ENCODE peak calls at places on chromosomes 16 and 17, in seven cellular contexts. G is effector CD4-positive, alpha-beta T cell; F is GM12865; D is uterus; Q is A549; I is lung microvascular endothelial cell; T is NCI-H774. B is an unnamed sample.
A peak's percentile ranks its signal among the peaks of the same experiment; 100 is the strongest.

GRCh38 chr17:44829558-44830358 is at the start of gene GJC1:
- DNase-seq in T (peak; percentile 4), F (peak; percentile 32), G (no peak), D (peak; percentile 50), I (peak; percentile 47), Q (peak; percentile 49), B (no peak)

GRCh38 chr16:2520784-2521577 is 810 bp downstream of the AMDHD2 start:
- DNase-seq in G (peak; percentile 58), Q (no peak), I (no peak), F (peak; percentile 62), D (peak; percentile 21), T (no peak), B (no peak)

GRCh38 chr16:66359811-66360608 is 6.5 kb upstream of the CDH5 start:
- DNase-seq in D (no peak), F (no peak), I (peak; percentile 96), Q (no peak), T (no peak), G (no peak), B (no peak)

GRCh38 chr17:15896277-15896676 is 48.7 kb upstream of the ADORA2B start:
- DNase-seq in Q (no peak), T (no peak), G (no peak), D (no peak), I (no peak), F (no peak), B (no peak)

GRCh38 chr17:16419074-16419928 is 3.9 kb downstream of the TRPV2 start:
- DNase-seq in T (no peak), F (peak; percentile 84), D (no peak), G (peak; percentile 40), Q (peak; percentile 84), I (peak; percentile 89), B (no peak)

GRCh38 chr17:26962255-26963162 is 331.4 kb upstream of the WSB1 start:
- DNase-seq in D (no peak), F (no peak), T (no peak), Q (no peak), G (no peak), I (no peak), B (no peak)

GRCh38 chr16:997440-998051 is 16.0 kb downstream of the SOX8 start:
- DNase-seq in F (no peak), I (peak; percentile 67), Q (peak; percentile 72), G (peak; percentile 41), D (no peak), T (no peak), B (no peak)

GRCh38 chr16:62137991-62138390 is 101.8 kb upstream of the CDH8 start:
- DNase-seq in Q (no peak), T (no peak), I (no peak), F (no peak), G (no peak), D (no peak), B (no peak)

GRCh38 chr17:40564883-40565744 is at the start of gene CCR7:
- DNase-seq in G (peak; percentile 85), D (no peak), Q (no peak), I (no peak), T (no peak), F (peak; percentile 86), B (no peak)

GRCh38 chr17:75181608-75182318 is 996 bp downstream of the SUMO2 start:
- DNase-seq in I (peak; percentile 26), F (peak; percentile 48), G (peak; percentile 33), D (no peak), Q (no peak), T (peak; percentile 18), B (no peak)

GRCh38 chr17:75552847-75553552 is 27.5 kb downstream of the LLGL2 start:
- DNase-seq in I (no peak), F (no peak), G (no peak), T (no peak), Q (no peak), D (no peak), B (no peak)

GRCh38 chr16:13923703-13924298 is 3.8 kb downstream of the ERCC4 start:
- DNase-seq in G (no peak), F (peak; percentile 66), Q (peak; percentile 36), D (no peak), I (peak; percentile 70), T (peak; percentile 24), B (no peak)

GRCh38 chr17:10772425-10773380 is 31.2 kb downstream of the TMEM238L start:
- DNase-seq in G (no peak), I (peak; percentile 22), Q (no peak), T (no peak), F (peak; percentile 65), D (no peak), B (no peak)

GRCh38 chr16:25614836-25615235 is 76.9 kb upstream of the HS3ST4 start:
- DNase-seq in Q (no peak), G (no peak), I (no peak), F (no peak), T (no peak), D (no peak), B (no peak)

GRCh38 chr17:74325743-74326379 is at the start of gene KIF19:
- DNase-seq in Q (no peak), D (no peak), T (peak; percentile 80), G (peak; percentile 37), F (peak; percentile 66), I (no peak), B (no peak)

GRCh38 chr17:45384047-45384799 is 48.4 kb downstream of the ARHGAP27 start:
- DNase-seq in T (no peak), D (no peak), G (no peak), Q (no peak), F (no peak), I (no peak), B (no peak)

GRCh38 chr17:79626156-79626890 is 15.5 kb upstream of the RBFOX3 start:
- DNase-seq in T (no peak), G (no peak), F (no peak), D (peak; percentile 8), Q (no peak), I (no peak), B (no peak)

GRCh38 chr17:60073621-60074020 is 5.1 kb downstream of the HEATR6 start:
- DNase-seq in D (no peak), T (no peak), F (no peak), G (no peak), Q (no peak), I (peak; percentile 53), B (no peak)

GRCh38 chr16:75062135-75062943 is 54.2 kb downstream of the LDHD start:
- DNase-seq in G (no peak), D (peak; percentile 55), Q (no peak), T (no peak), I (no peak), F (no peak), B (no peak)

GRCh38 chr16:65754799-65755691 is 611.4 kb upstream of the CDH5 start:
- DNase-seq in I (no peak), G (no peak), F (no peak), Q (no peak), D (peak; percentile 52), T (no peak), B (no peak)

GRCh38 chr17:77371888-77372443 is 231.2 kb downstream of the SEC14L1 start:
- DNase-seq in D (peak; percentile 28), G (no peak), T (no peak), Q (no peak), F (no peak), I (no peak), B (no peak)

GRCh38 chr16:35557731-35558130 is 2098.3 kb downstream of the TP53TG3F start:
- DNase-seq in F (no peak), I (no peak), G (no peak), T (no peak), Q (no peak), D (no peak), B (no peak)

GRCh38 chr17:33506889-33507650 is 214.0 kb upstream of the ASIC2 start:
- DNase-seq in Q (no peak), I (peak; percentile 5), F (no peak), D (peak; percentile 33), T (no peak), G (no peak), B (no peak)

GRCh38 chr17:72383053-72383847 is 262.4 kb downstream of the SOX9 start:
- DNase-seq in D (no peak), T (no peak), F (no peak), Q (no peak), G (no peak), I (no peak), B (no peak)

GRCh38 chr16:4477966-4478365 is 1.8 kb downstream of the HMOX2 start:
- DNase-seq in G (peak; percentile 6), D (no peak), I (peak; percentile 92), Q (no peak), F (no peak), T (no peak), B (no peak)

GRCh38 chr16:31131841-31132271 is 3.7 kb downstream of the PRSS8 start:
- DNase-seq in D (no peak), Q (no peak), F (no peak), I (no peak), T (no peak), G (no peak), B (no peak)

GRCh38 chr16:29985271-29985811 is 10.1 kb downstream of the HIRIP3 start:
- DNase-seq in I (no peak), Q (no peak), D (no peak), G (no peak), T (no peak), F (no peak), B (no peak)

GRCh38 chr16:78284957-78285434 is 185.5 kb downstream of the WWOX start:
- DNase-seq in G (no peak), Q (no peak), F (no peak), I (no peak), D (no peak), T (no peak), B (no peak)

GRCh38 chr17:17809527-17810373 is 27.0 kb downstream of the SREBF1 start:
- DNase-seq in D (peak; percentile 84), Q (no peak), G (no peak), I (peak; percentile 60), T (no peak), F (no peak), B (no peak)

GRCh38 chr16:68360971-68361370 is 50.2 kb downstream of the PRMT7 start:
- DNase-seq in I (no peak), F (no peak), G (no peak), Q (no peak), D (no peak), T (no peak), B (no peak)

GRCh38 chr17:43467981-43468541 is 15.7 kb upstream of the DHX8 start:
- DNase-seq in I (no peak), G (no peak), T (no peak), D (peak; percentile 27), Q (no peak), F (no peak), B (no peak)

GRCh38 chr17:83199500-83200201 is 120.2 kb downstream of the METRNL start:
- DNase-seq in F (no peak), Q (no peak), T (no peak), D (no peak), G (no peak), I (peak; percentile 82), B (peak; percentile 90)

GRCh38 chr17:7897773-7898172 is 9.2 kb downstream of the CHD3 start:
- DNase-seq in T (no peak), Q (peak; percentile 55), D (no peak), G (no peak), I (peak; percentile 73), F (peak; percentile 17), B (no peak)

GRCh38 chr16:47175152-47175551 is 31.4 kb upstream of the NETO2 start:
- DNase-seq in G (no peak), T (no peak), F (no peak), Q (no peak), D (no peak), I (no peak), B (no peak)

GRCh38 chr16:20941635-20941926 is 41.0 kb downstream of the LYRM1 start:
- DNase-seq in T (no peak), D (no peak), Q (no peak), G (no peak), I (no peak), F (no peak), B (no peak)

GRCh38 chr17:40283662-40284061 is 4.0 kb upstream of the CDC6 start:
- DNase-seq in D (no peak), I (peak; percentile 77), Q (peak; percentile 46), F (no peak), T (no peak), G (no peak), B (no peak)

GRCh38 chr16:50881331-50881830 is 139.5 kb downstream of the CYLD start:
- DNase-seq in F (no peak), G (no peak), D (no peak), I (no peak), Q (no peak), T (no peak), B (no peak)

GRCh38 chr16:48526058-48526957 is 83.7 kb downstream of the N4BP1 start:
- DNase-seq in F (peak; percentile 73), G (no peak), D (no peak), T (peak; percentile 17), I (no peak), Q (peak; percentile 44), B (no peak)